ENCODE peak calls at places on chromosome 1, in eight cellular contexts. One of them, this sample, is unnamed.

GRCh38 chr1:101371259-101371658 is 134.4 kb downstream of the S1PR1 start:
- DNase-seq in T-cell: no peak
- DNase-seq in activated naive CD8-positive, alpha-beta T cell treated with anti-CD3 and anti-CD28 coated beads, Interleukin-2, amount 50 U/mL, for 16 hours: no peak
- DNase-seq in lower leg skin: no peak
- DNase-seq in K562: no peak
- DNase-seq in mucosa of gallbladder: no peak
- DNase-seq in stimulated activated CD4-positive, alpha-beta T cell treated with anti-CD3 and anti-CD28 coated beads, TNF-alpha, amount 100 ng/mL, for 4 hours: no peak
- DNase-seq in substantia nigra: no peak
- DNase-seq in this sample: no peak

GRCh38 chr1:176843352-176844297 is 320.9 kb downstream of the ASTN1 start:
- DNase-seq in T-cell: no peak
- DNase-seq in activated naive CD8-positive, alpha-beta T cell treated with anti-CD3 and anti-CD28 coated beads, Interleukin-2, amount 50 U/mL, for 16 hours: no peak
- DNase-seq in lower leg skin: no peak
- DNase-seq in K562: peak
- DNase-seq in mucosa of gallbladder: peak
- DNase-seq in stimulated activated CD4-positive, alpha-beta T cell treated with anti-CD3 and anti-CD28 coated beads, TNF-alpha, amount 100 ng/mL, for 4 hours: no peak
- DNase-seq in substantia nigra: peak
- DNase-seq in this sample: peak

GRCh38 chr1:226624526-226624925 is 76.0 kb downstream of the STUM start:
- DNase-seq in T-cell: no peak
- DNase-seq in activated naive CD8-positive, alpha-beta T cell treated with anti-CD3 and anti-CD28 coated beads, Interleukin-2, amount 50 U/mL, for 16 hours: no peak
- DNase-seq in lower leg skin: peak
- DNase-seq in K562: no peak
- DNase-seq in mucosa of gallbladder: no peak
- DNase-seq in stimulated activated CD4-positive, alpha-beta T cell treated with anti-CD3 and anti-CD28 coated beads, TNF-alpha, amount 100 ng/mL, for 4 hours: no peak
- DNase-seq in substantia nigra: no peak
- DNase-seq in this sample: no peak

GRCh38 chr1:196309386-196309785 is 298.9 kb downstream of the KCNT2 start:
- DNase-seq in T-cell: no peak
- DNase-seq in activated naive CD8-positive, alpha-beta T cell treated with anti-CD3 and anti-CD28 coated beads, Interleukin-2, amount 50 U/mL, for 16 hours: no peak
- DNase-seq in lower leg skin: no peak
- DNase-seq in K562: no peak
- DNase-seq in mucosa of gallbladder: no peak
- DNase-seq in stimulated activated CD4-positive, alpha-beta T cell treated with anti-CD3 and anti-CD28 coated beads, TNF-alpha, amount 100 ng/mL, for 4 hours: no peak
- DNase-seq in substantia nigra: no peak
- DNase-seq in this sample: peak

GRCh38 chr1:61341426-61341825 is 259.1 kb downstream of the NFIA start:
- DNase-seq in T-cell: no peak
- DNase-seq in activated naive CD8-positive, alpha-beta T cell treated with anti-CD3 and anti-CD28 coated beads, Interleukin-2, amount 50 U/mL, for 16 hours: no peak
- DNase-seq in lower leg skin: no peak
- DNase-seq in K562: no peak
- DNase-seq in mucosa of gallbladder: no peak
- DNase-seq in stimulated activated CD4-positive, alpha-beta T cell treated with anti-CD3 and anti-CD28 coated beads, TNF-alpha, amount 100 ng/mL, for 4 hours: no peak
- DNase-seq in substantia nigra: no peak
- DNase-seq in this sample: no peak

GRCh38 chr1:202221911-202222909 is 28.6 kb downstream of the LGR6 start:
- DNase-seq in T-cell: no peak
- DNase-seq in activated naive CD8-positive, alpha-beta T cell treated with anti-CD3 and anti-CD28 coated beads, Interleukin-2, amount 50 U/mL, for 16 hours: no peak
- DNase-seq in lower leg skin: no peak
- DNase-seq in K562: no peak
- DNase-seq in mucosa of gallbladder: no peak
- DNase-seq in stimulated activated CD4-positive, alpha-beta T cell treated with anti-CD3 and anti-CD28 coated beads, TNF-alpha, amount 100 ng/mL, for 4 hours: no peak
- DNase-seq in substantia nigra: no peak
- DNase-seq in this sample: no peak

GRCh38 chr1:2391034-2391384 is 345 bp downstream of the MORN1 start:
- DNase-seq in T-cell: no peak
- DNase-seq in activated naive CD8-positive, alpha-beta T cell treated with anti-CD3 and anti-CD28 coated beads, Interleukin-2, amount 50 U/mL, for 16 hours: no peak
- DNase-seq in lower leg skin: no peak
- DNase-seq in K562: peak
- DNase-seq in mucosa of gallbladder: no peak
- DNase-seq in stimulated activated CD4-positive, alpha-beta T cell treated with anti-CD3 and anti-CD28 coated beads, TNF-alpha, amount 100 ng/mL, for 4 hours: no peak
- DNase-seq in substantia nigra: no peak
- DNase-seq in this sample: no peak

GRCh38 chr1:202217951-202218350 is 24.4 kb downstream of the LGR6 start:
- DNase-seq in T-cell: no peak
- DNase-seq in activated naive CD8-positive, alpha-beta T cell treated with anti-CD3 and anti-CD28 coated beads, Interleukin-2, amount 50 U/mL, for 16 hours: no peak
- DNase-seq in lower leg skin: no peak
- DNase-seq in K562: no peak
- DNase-seq in mucosa of gallbladder: no peak
- DNase-seq in stimulated activated CD4-positive, alpha-beta T cell treated with anti-CD3 and anti-CD28 coated beads, TNF-alpha, amount 100 ng/mL, for 4 hours: no peak
- DNase-seq in substantia nigra: no peak
- DNase-seq in this sample: no peak

GRCh38 chr1:173411835-173412742 is 65.0 kb upstream of the PRDX6 start:
- DNase-seq in T-cell: no peak
- DNase-seq in activated naive CD8-positive, alpha-beta T cell treated with anti-CD3 and anti-CD28 coated beads, Interleukin-2, amount 50 U/mL, for 16 hours: no peak
- DNase-seq in lower leg skin: no peak
- DNase-seq in K562: no peak
- DNase-seq in mucosa of gallbladder: no peak
- DNase-seq in stimulated activated CD4-positive, alpha-beta T cell treated with anti-CD3 and anti-CD28 coated beads, TNF-alpha, amount 100 ng/mL, for 4 hours: no peak
- DNase-seq in substantia nigra: no peak
- DNase-seq in this sample: no peak

GRCh38 chr1:170661646-170662411 is 2.1 kb upstream of the PRRX1 start:
- DNase-seq in T-cell: no peak
- DNase-seq in activated naive CD8-positive, alpha-beta T cell treated with anti-CD3 and anti-CD28 coated beads, Interleukin-2, amount 50 U/mL, for 16 hours: no peak
- DNase-seq in lower leg skin: peak
- DNase-seq in K562: no peak
- DNase-seq in mucosa of gallbladder: no peak
- DNase-seq in stimulated activated CD4-positive, alpha-beta T cell treated with anti-CD3 and anti-CD28 coated beads, TNF-alpha, amount 100 ng/mL, for 4 hours: no peak
- DNase-seq in substantia nigra: peak
- DNase-seq in this sample: peak

GRCh38 chr1:147586412-147586811 is 45.1 kb downstream of the BCL9 start:
- DNase-seq in T-cell: no peak
- DNase-seq in activated naive CD8-positive, alpha-beta T cell treated with anti-CD3 and anti-CD28 coated beads, Interleukin-2, amount 50 U/mL, for 16 hours: no peak
- DNase-seq in lower leg skin: no peak
- DNase-seq in K562: no peak
- DNase-seq in mucosa of gallbladder: no peak
- DNase-seq in stimulated activated CD4-positive, alpha-beta T cell treated with anti-CD3 and anti-CD28 coated beads, TNF-alpha, amount 100 ng/mL, for 4 hours: no peak
- DNase-seq in substantia nigra: no peak
- DNase-seq in this sample: no peak

GRCh38 chr1:35223109-35223630 is 30.2 kb upstream of the SFPQ start:
- DNase-seq in T-cell: no peak
- DNase-seq in activated naive CD8-positive, alpha-beta T cell treated with anti-CD3 and anti-CD28 coated beads, Interleukin-2, amount 50 U/mL, for 16 hours: no peak
- DNase-seq in lower leg skin: no peak
- DNase-seq in K562: no peak
- DNase-seq in mucosa of gallbladder: no peak
- DNase-seq in stimulated activated CD4-positive, alpha-beta T cell treated with anti-CD3 and anti-CD28 coated beads, TNF-alpha, amount 100 ng/mL, for 4 hours: no peak
- DNase-seq in substantia nigra: no peak
- DNase-seq in this sample: no peak

GRCh38 chr1:238652346-238652968 is 733.9 kb upstream of the CHRM3 start:
- DNase-seq in T-cell: no peak
- DNase-seq in activated naive CD8-positive, alpha-beta T cell treated with anti-CD3 and anti-CD28 coated beads, Interleukin-2, amount 50 U/mL, for 16 hours: no peak
- DNase-seq in lower leg skin: no peak
- DNase-seq in K562: no peak
- DNase-seq in mucosa of gallbladder: no peak
- DNase-seq in stimulated activated CD4-positive, alpha-beta T cell treated with anti-CD3 and anti-CD28 coated beads, TNF-alpha, amount 100 ng/mL, for 4 hours: no peak
- DNase-seq in substantia nigra: no peak
- DNase-seq in this sample: no peak

GRCh38 chr1:7912145-7912544 is 28.5 kb downstream of the TNFRSF9 start:
- DNase-seq in T-cell: no peak
- DNase-seq in activated naive CD8-positive, alpha-beta T cell treated with anti-CD3 and anti-CD28 coated beads, Interleukin-2, amount 50 U/mL, for 16 hours: no peak
- DNase-seq in lower leg skin: no peak
- DNase-seq in K562: no peak
- DNase-seq in mucosa of gallbladder: no peak
- DNase-seq in stimulated activated CD4-positive, alpha-beta T cell treated with anti-CD3 and anti-CD28 coated beads, TNF-alpha, amount 100 ng/mL, for 4 hours: no peak
- DNase-seq in substantia nigra: no peak
- DNase-seq in this sample: no peak

GRCh38 chr1:63874278-63874880 is 100.6 kb downstream of the ROR1 start:
- DNase-seq in T-cell: no peak
- DNase-seq in activated naive CD8-positive, alpha-beta T cell treated with anti-CD3 and anti-CD28 coated beads, Interleukin-2, amount 50 U/mL, for 16 hours: no peak
- DNase-seq in lower leg skin: no peak
- DNase-seq in K562: no peak
- DNase-seq in mucosa of gallbladder: no peak
- DNase-seq in stimulated activated CD4-positive, alpha-beta T cell treated with anti-CD3 and anti-CD28 coated beads, TNF-alpha, amount 100 ng/mL, for 4 hours: no peak
- DNase-seq in substantia nigra: no peak
- DNase-seq in this sample: no peak

GRCh38 chr1:227883641-227884301 is 64.0 kb downstream of the WNT9A start:
- DNase-seq in T-cell: no peak
- DNase-seq in activated naive CD8-positive, alpha-beta T cell treated with anti-CD3 and anti-CD28 coated beads, Interleukin-2, amount 50 U/mL, for 16 hours: no peak
- DNase-seq in lower leg skin: no peak
- DNase-seq in K562: no peak
- DNase-seq in mucosa of gallbladder: no peak
- DNase-seq in stimulated activated CD4-positive, alpha-beta T cell treated with anti-CD3 and anti-CD28 coated beads, TNF-alpha, amount 100 ng/mL, for 4 hours: no peak
- DNase-seq in substantia nigra: no peak
- DNase-seq in this sample: no peak

GRCh38 chr1:171137580-171137979 is 46.9 kb downstream of the FMO3 start:
- DNase-seq in T-cell: no peak
- DNase-seq in activated naive CD8-positive, alpha-beta T cell treated with anti-CD3 and anti-CD28 coated beads, Interleukin-2, amount 50 U/mL, for 16 hours: no peak
- DNase-seq in lower leg skin: no peak
- DNase-seq in K562: no peak
- DNase-seq in mucosa of gallbladder: no peak
- DNase-seq in stimulated activated CD4-positive, alpha-beta T cell treated with anti-CD3 and anti-CD28 coated beads, TNF-alpha, amount 100 ng/mL, for 4 hours: no peak
- DNase-seq in substantia nigra: no peak
- DNase-seq in this sample: no peak

GRCh38 chr1:160167580-160167979 is 16.2 kb downstream of the ATP1A4 start:
- DNase-seq in T-cell: no peak
- DNase-seq in activated naive CD8-positive, alpha-beta T cell treated with anti-CD3 and anti-CD28 coated beads, Interleukin-2, amount 50 U/mL, for 16 hours: no peak
- DNase-seq in lower leg skin: no peak
- DNase-seq in K562: no peak
- DNase-seq in mucosa of gallbladder: no peak
- DNase-seq in stimulated activated CD4-positive, alpha-beta T cell treated with anti-CD3 and anti-CD28 coated beads, TNF-alpha, amount 100 ng/mL, for 4 hours: no peak
- DNase-seq in substantia nigra: no peak
- DNase-seq in this sample: no peak

GRCh38 chr1:940121-941026 is 16.7 kb downstream of the SAMD11 start:
- DNase-seq in T-cell: no peak
- DNase-seq in activated naive CD8-positive, alpha-beta T cell treated with anti-CD3 and anti-CD28 coated beads, Interleukin-2, amount 50 U/mL, for 16 hours: no peak
- DNase-seq in lower leg skin: no peak
- DNase-seq in K562: peak
- DNase-seq in mucosa of gallbladder: peak
- DNase-seq in stimulated activated CD4-positive, alpha-beta T cell treated with anti-CD3 and anti-CD28 coated beads, TNF-alpha, amount 100 ng/mL, for 4 hours: no peak
- DNase-seq in substantia nigra: peak
- DNase-seq in this sample: peak

GRCh38 chr1:223298706-223299105 is 65.3 kb downstream of the SUSD4 start:
- DNase-seq in T-cell: no peak
- DNase-seq in activated naive CD8-positive, alpha-beta T cell treated with anti-CD3 and anti-CD28 coated beads, Interleukin-2, amount 50 U/mL, for 16 hours: no peak
- DNase-seq in lower leg skin: no peak
- DNase-seq in K562: no peak
- DNase-seq in mucosa of gallbladder: no peak
- DNase-seq in stimulated activated CD4-positive, alpha-beta T cell treated with anti-CD3 and anti-CD28 coated beads, TNF-alpha, amount 100 ng/mL, for 4 hours: no peak
- DNase-seq in substantia nigra: no peak
- DNase-seq in this sample: no peak

GRCh38 chr1:226158457-226158856 is 28.1 kb downstream of the ACBD3 start:
- DNase-seq in T-cell: no peak
- DNase-seq in activated naive CD8-positive, alpha-beta T cell treated with anti-CD3 and anti-CD28 coated beads, Interleukin-2, amount 50 U/mL, for 16 hours: no peak
- DNase-seq in lower leg skin: no peak
- DNase-seq in K562: no peak
- DNase-seq in mucosa of gallbladder: no peak
- DNase-seq in stimulated activated CD4-positive, alpha-beta T cell treated with anti-CD3 and anti-CD28 coated beads, TNF-alpha, amount 100 ng/mL, for 4 hours: no peak
- DNase-seq in substantia nigra: no peak
- DNase-seq in this sample: no peak

GRCh38 chr1:168273575-168273974 is 7.1 kb upstream of the TBX19 start:
- DNase-seq in T-cell: no peak
- DNase-seq in activated naive CD8-positive, alpha-beta T cell treated with anti-CD3 and anti-CD28 coated beads, Interleukin-2, amount 50 U/mL, for 16 hours: no peak
- DNase-seq in lower leg skin: no peak
- DNase-seq in K562: no peak
- DNase-seq in mucosa of gallbladder: no peak
- DNase-seq in stimulated activated CD4-positive, alpha-beta T cell treated with anti-CD3 and anti-CD28 coated beads, TNF-alpha, amount 100 ng/mL, for 4 hours: no peak
- DNase-seq in substantia nigra: no peak
- DNase-seq in this sample: no peak

GRCh38 chr1:48019714-48020315 is 22.6 kb upstream of the TRABD2B start:
- DNase-seq in T-cell: no peak
- DNase-seq in activated naive CD8-positive, alpha-beta T cell treated with anti-CD3 and anti-CD28 coated beads, Interleukin-2, amount 50 U/mL, for 16 hours: no peak
- DNase-seq in lower leg skin: peak
- DNase-seq in K562: no peak
- DNase-seq in mucosa of gallbladder: peak
- DNase-seq in stimulated activated CD4-positive, alpha-beta T cell treated with anti-CD3 and anti-CD28 coated beads, TNF-alpha, amount 100 ng/mL, for 4 hours: no peak
- DNase-seq in substantia nigra: peak
- DNase-seq in this sample: no peak

GRCh38 chr1:6800728-6801127 is 15.5 kb downstream of the CAMTA1 start:
- DNase-seq in T-cell: no peak
- DNase-seq in activated naive CD8-positive, alpha-beta T cell treated with anti-CD3 and anti-CD28 coated beads, Interleukin-2, amount 50 U/mL, for 16 hours: no peak
- DNase-seq in lower leg skin: no peak
- DNase-seq in K562: no peak
- DNase-seq in mucosa of gallbladder: no peak
- DNase-seq in stimulated activated CD4-positive, alpha-beta T cell treated with anti-CD3 and anti-CD28 coated beads, TNF-alpha, amount 100 ng/mL, for 4 hours: no peak
- DNase-seq in substantia nigra: no peak
- DNase-seq in this sample: no peak

GRCh38 chr1:64098856-64099606 is 104.4 kb upstream of the UBE2U start:
- DNase-seq in T-cell: no peak
- DNase-seq in activated naive CD8-positive, alpha-beta T cell treated with anti-CD3 and anti-CD28 coated beads, Interleukin-2, amount 50 U/mL, for 16 hours: no peak
- DNase-seq in lower leg skin: no peak
- DNase-seq in K562: no peak
- DNase-seq in mucosa of gallbladder: no peak
- DNase-seq in stimulated activated CD4-positive, alpha-beta T cell treated with anti-CD3 and anti-CD28 coated beads, TNF-alpha, amount 100 ng/mL, for 4 hours: no peak
- DNase-seq in substantia nigra: no peak
- DNase-seq in this sample: no peak

GRCh38 chr1:238061967-238062613 is 171.4 kb upstream of the ZP4 start:
- DNase-seq in T-cell: no peak
- DNase-seq in activated naive CD8-positive, alpha-beta T cell treated with anti-CD3 and anti-CD28 coated beads, Interleukin-2, amount 50 U/mL, for 16 hours: no peak
- DNase-seq in lower leg skin: no peak
- DNase-seq in K562: no peak
- DNase-seq in mucosa of gallbladder: no peak
- DNase-seq in stimulated activated CD4-positive, alpha-beta T cell treated with anti-CD3 and anti-CD28 coated beads, TNF-alpha, amount 100 ng/mL, for 4 hours: no peak
- DNase-seq in substantia nigra: no peak
- DNase-seq in this sample: no peak

GRCh38 chr1:234970371-234970730 is 158.3 kb downstream of the TOMM20 start:
- DNase-seq in T-cell: no peak
- DNase-seq in activated naive CD8-positive, alpha-beta T cell treated with anti-CD3 and anti-CD28 coated beads, Interleukin-2, amount 50 U/mL, for 16 hours: no peak
- DNase-seq in lower leg skin: no peak
- DNase-seq in K562: no peak
- DNase-seq in mucosa of gallbladder: no peak
- DNase-seq in stimulated activated CD4-positive, alpha-beta T cell treated with anti-CD3 and anti-CD28 coated beads, TNF-alpha, amount 100 ng/mL, for 4 hours: no peak
- DNase-seq in substantia nigra: no peak
- DNase-seq in this sample: no peak

GRCh38 chr1:31843506-31843905 is 27.7 kb upstream of the SPOCD1 start:
- DNase-seq in T-cell: no peak
- DNase-seq in activated naive CD8-positive, alpha-beta T cell treated with anti-CD3 and anti-CD28 coated beads, Interleukin-2, amount 50 U/mL, for 16 hours: no peak
- DNase-seq in lower leg skin: no peak
- DNase-seq in K562: no peak
- DNase-seq in mucosa of gallbladder: no peak
- DNase-seq in stimulated activated CD4-positive, alpha-beta T cell treated with anti-CD3 and anti-CD28 coated beads, TNF-alpha, amount 100 ng/mL, for 4 hours: no peak
- DNase-seq in substantia nigra: peak
- DNase-seq in this sample: peak

GRCh38 chr1:224641030-224641429 is 24.9 kb downstream of the CNIH3 start:
- DNase-seq in T-cell: no peak
- DNase-seq in activated naive CD8-positive, alpha-beta T cell treated with anti-CD3 and anti-CD28 coated beads, Interleukin-2, amount 50 U/mL, for 16 hours: no peak
- DNase-seq in lower leg skin: no peak
- DNase-seq in K562: peak
- DNase-seq in mucosa of gallbladder: no peak
- DNase-seq in stimulated activated CD4-positive, alpha-beta T cell treated with anti-CD3 and anti-CD28 coated beads, TNF-alpha, amount 100 ng/mL, for 4 hours: no peak
- DNase-seq in substantia nigra: no peak
- DNase-seq in this sample: no peak

GRCh38 chr1:247885011-247885410 is 10.4 kb upstream of the OR2W3 start:
- DNase-seq in T-cell: no peak
- DNase-seq in activated naive CD8-positive, alpha-beta T cell treated with anti-CD3 and anti-CD28 coated beads, Interleukin-2, amount 50 U/mL, for 16 hours: no peak
- DNase-seq in lower leg skin: no peak
- DNase-seq in K562: no peak
- DNase-seq in mucosa of gallbladder: no peak
- DNase-seq in stimulated activated CD4-positive, alpha-beta T cell treated with anti-CD3 and anti-CD28 coated beads, TNF-alpha, amount 100 ng/mL, for 4 hours: no peak
- DNase-seq in substantia nigra: no peak
- DNase-seq in this sample: no peak

GRCh38 chr1:180646093-180646492 is 14.3 kb downstream of the XPR1 start:
- DNase-seq in T-cell: no peak
- DNase-seq in activated naive CD8-positive, alpha-beta T cell treated with anti-CD3 and anti-CD28 coated beads, Interleukin-2, amount 50 U/mL, for 16 hours: no peak
- DNase-seq in lower leg skin: no peak
- DNase-seq in K562: no peak
- DNase-seq in mucosa of gallbladder: no peak
- DNase-seq in stimulated activated CD4-positive, alpha-beta T cell treated with anti-CD3 and anti-CD28 coated beads, TNF-alpha, amount 100 ng/mL, for 4 hours: no peak
- DNase-seq in substantia nigra: no peak
- DNase-seq in this sample: no peak

GRCh38 chr1:6460349-6461236 is 5.4 kb downstream of the TNFRSF25 start:
- DNase-seq in T-cell: peak
- DNase-seq in activated naive CD8-positive, alpha-beta T cell treated with anti-CD3 and anti-CD28 coated beads, Interleukin-2, amount 50 U/mL, for 16 hours: peak
- DNase-seq in lower leg skin: no peak
- DNase-seq in K562: peak
- DNase-seq in mucosa of gallbladder: no peak
- DNase-seq in stimulated activated CD4-positive, alpha-beta T cell treated with anti-CD3 and anti-CD28 coated beads, TNF-alpha, amount 100 ng/mL, for 4 hours: peak
- DNase-seq in substantia nigra: no peak
- DNase-seq in this sample: no peak

GRCh38 chr1:92030701-92031107 is 919 bp downstream of the EPHX4 start:
- DNase-seq in T-cell: no peak
- DNase-seq in activated naive CD8-positive, alpha-beta T cell treated with anti-CD3 and anti-CD28 coated beads, Interleukin-2, amount 50 U/mL, for 16 hours: no peak
- DNase-seq in lower leg skin: no peak
- DNase-seq in K562: no peak
- DNase-seq in mucosa of gallbladder: no peak
- DNase-seq in stimulated activated CD4-positive, alpha-beta T cell treated with anti-CD3 and anti-CD28 coated beads, TNF-alpha, amount 100 ng/mL, for 4 hours: no peak
- DNase-seq in substantia nigra: no peak
- DNase-seq in this sample: no peak

GRCh38 chr1:154859786-154860153 is 10.3 kb downstream of the KCNN3 start:
- DNase-seq in T-cell: no peak
- DNase-seq in activated naive CD8-positive, alpha-beta T cell treated with anti-CD3 and anti-CD28 coated beads, Interleukin-2, amount 50 U/mL, for 16 hours: no peak
- DNase-seq in lower leg skin: no peak
- DNase-seq in K562: no peak
- DNase-seq in mucosa of gallbladder: no peak
- DNase-seq in stimulated activated CD4-positive, alpha-beta T cell treated with anti-CD3 and anti-CD28 coated beads, TNF-alpha, amount 100 ng/mL, for 4 hours: no peak
- DNase-seq in substantia nigra: no peak
- DNase-seq in this sample: no peak